ENCODE peak calls at places on chromosomes 7 and 10, in six cellular contexts. M is T-helper 2 cell treated with Interferon-gamma antibody and Interleukin-4, amounts not matched to agents 5 μg/mL and 100 μg/mL, for 36 hours; J is NB4; A is NCI-H1417; U is EL; T is AG09309. W is an unnamed sample.

GRCh38 chr7:4245135-4245865 is 436.8 kb upstream of the FOXK1 start:
- DNase-seq in M (no peak), J (no peak), A (no peak), U (no peak), T (no peak), W (no peak)

GRCh38 chr7:150428671-150429451 is 21.6 kb upstream of the GIMAP8 start:
- DNase-seq in M (peak; percentile 33), J (peak; percentile 99), A (peak; percentile 66), U (peak; percentile 85), T (peak; percentile 83), W (no peak)

GRCh38 chr7:101898019-101898575 is 80.7 kb downstream of the CUX1 start:
- DNase-seq in M (no peak), J (no peak), A (no peak), U (no peak), T (no peak), W (no peak)

GRCh38 chr7:35697414-35698175 is 2.7 kb upstream of the HERPUD2 start:
- DNase-seq in M (no peak), J (no peak), A (no peak), U (peak; percentile 77), T (peak; percentile 34), W (no peak)

GRCh38 chr7:142303650-142304049 is 45.8 kb upstream of the PRSS58 start:
- DNase-seq in M (no peak), J (peak; percentile 58), A (peak; percentile 8), U (no peak), T (no peak), W (no peak)

GRCh38 chr7:135197906-135198655 is 13.2 kb downstream of the WDR91 start:
- DNase-seq in M (no peak), J (no peak), A (no peak), U (peak; percentile 66), T (peak; percentile 61), W (no peak)

GRCh38 chr10:68096913-68097509 is 12.3 kb upstream of the MYPN start:
- DNase-seq in M (no peak), J (no peak), A (no peak), U (peak; percentile 91), T (peak; percentile 78), W (no peak)

GRCh38 chr10:65628777-65629176 is 1297.1 kb upstream of the LRRTM3 start:
- DNase-seq in M (no peak), J (no peak), A (no peak), U (no peak), T (no peak), W (no peak)

GRCh38 chr7:12764355-12765000 is 77.0 kb downstream of the ARL4A start:
- DNase-seq in M (no peak), J (no peak), A (no peak), U (no peak), T (no peak), W (no peak)

GRCh38 chr7:158527038-158527437 is 60.6 kb downstream of the PTPRN2 start:
- DNase-seq in M (no peak), J (no peak), A (no peak), U (no peak), T (no peak), W (no peak)

GRCh38 chr10:97608991-97609561 is 19.6 kb downstream of the C10orf62 start:
- DNase-seq in M (no peak), J (no peak), A (no peak), U (no peak), T (no peak), W (no peak)

GRCh38 chr10:51700228-51700835 is 937 bp upstream of the CSTF2T start:
- DNase-seq in M (no peak), J (no peak), A (peak; percentile 43), U (no peak), T (no peak), W (no peak)

GRCh38 chr10:1939016-1939415 is 201.7 kb upstream of the ADARB2 start:
- DNase-seq in M (peak; percentile 71), J (no peak), A (no peak), U (no peak), T (no peak), W (no peak)

GRCh38 chr10:114245128-114245791 is 6.2 kb downstream of the VWA2 start:
- DNase-seq in M (no peak), J (no peak), A (no peak), U (peak; percentile 58), T (no peak), W (no peak)

GRCh38 chr10:72426982-72427381 is 72.3 kb upstream of the DNAJB12 start:
- DNase-seq in M (no peak), J (no peak), A (no peak), U (no peak), T (no peak), W (no peak)

GRCh38 chr10:100808851-100809250 is 63.5 kb downstream of the PAX2 start:
- DNase-seq in M (no peak), J (no peak), A (no peak), U (no peak), T (no peak), W (no peak)

W was measured in NCI-H526 treated with DMSO at 0.1 percent for 48 hours.